ENCODE peak calls at places on chromosomes 4 and X, in six cellular contexts. C, Y, S, W, P and T are unnamed samples.

GRCh38 chr4:186724048-186724860 is 598 bp upstream of the FAT1 start:
- DNase-seq in C (peak), S (no peak), Y (peak), W (no peak), P (peak), T (no peak)

GRCh38 chr4:51943221-51943620 is 76.9 kb downstream of the LRRC66 start:
- DNase-seq in P (no peak), Y (no peak), W (peak), C (peak), S (no peak), T (no peak)

GRCh38 chr4:68591204-68591603 is 15.1 kb upstream of the UGT2B17 start:
- DNase-seq in W (no peak), S (no peak), Y (no peak), C (no peak), P (no peak), T (no peak)

GRCh38 chr4:185859106-185859505 is 47.1 kb upstream of the SORBS2 start:
- DNase-seq in W (no peak), C (peak), S (no peak), P (peak), Y (peak), T (no peak)

GRCh38 chrX:42248226-42248625 is 324.9 kb upstream of the CASK start:
- DNase-seq in C (peak), Y (no peak), S (no peak), P (no peak), W (no peak), T (no peak)

GRCh38 chr4:122783301-122784215 is 43.1 kb upstream of the FGF2 start:
- DNase-seq in C (peak), Y (peak), S (peak), W (peak), P (peak), T (peak)

GRCh38 chr4:77586953-77587383 is 18.7 kb upstream of the CXCL13 start:
- DNase-seq in C (no peak), Y (no peak), P (no peak), S (no peak), W (no peak), T (no peak)

GRCh38 chrX:70089575-70090297 is 27.5 kb downstream of the OTUD6A start:
- DNase-seq in P (peak), Y (no peak), C (no peak), S (no peak), W (no peak), T (no peak)

GRCh38 chr4:127143460-127144190 is 489.1 kb upstream of the INTU start:
- DNase-seq in Y (no peak), W (no peak), S (no peak), C (peak), P (no peak), T (no peak)

GRCh38 chr4:80388284-80388607 is 52.7 kb downstream of the CFAP299 start:
- DNase-seq in S (no peak), W (no peak), P (no peak), Y (no peak), C (no peak), T (no peak)

GRCh38 chr4:17068396-17068795 is 170.0 kb upstream of the LDB2 start:
- DNase-seq in Y (no peak), P (no peak), W (no peak), S (no peak), C (peak), T (no peak)

GRCh38 chrX:43165343-43165920 is 387.5 kb upstream of the PPP1R2C start:
- DNase-seq in S (no peak), W (no peak), C (no peak), Y (no peak), P (no peak), T (no peak)

GRCh38 chr4:128574706-128575105 is 234.8 kb upstream of the JADE1 start:
- DNase-seq in Y (peak), W (no peak), S (peak), P (peak), C (peak), T (no peak)

GRCh38 chr4:108172231-108172779 is 3.6 kb upstream of the LEF1 start:
- DNase-seq in C (no peak), Y (no peak), P (no peak), S (no peak), W (no peak), T (no peak)

GRCh38 chr4:150176559-150176958 is 98.3 kb downstream of the DCLK2 start:
- DNase-seq in Y (no peak), S (no peak), P (no peak), C (peak), W (peak), T (peak)

GRCh38 chr4:132384709-132385108 is 764.4 kb upstream of the PCDH10 start:
- DNase-seq in P (no peak), C (no peak), W (no peak), Y (no peak), S (no peak), T (no peak)

GRCh38 chr4:17380347-17380746 is 131.5 kb downstream of the QDPR start:
- DNase-seq in S (no peak), P (no peak), C (no peak), W (no peak), Y (no peak), T (no peak)

GRCh38 chrX:31604629-31605221 is 532.9 kb upstream of the FTHL17 start:
- DNase-seq in C (no peak), Y (no peak), S (no peak), W (no peak), P (no peak), T (no peak)

GRCh38 chr4:82561745-82562552 is at the start of gene TMEM150C:
- DNase-seq in C (no peak), W (no peak), S (no peak), Y (peak), P (no peak), T (no peak)

GRCh38 chr4:112355662-112356061 is 58.5 kb downstream of the ALPK1 start:
- DNase-seq in S (no peak), W (no peak), P (no peak), Y (no peak), C (no peak), T (no peak)

GRCh38 chrX:8090482-8090881 is 80.6 kb downstream of the VCX2 start:
- DNase-seq in W (no peak), P (no peak), Y (no peak), C (no peak), S (no peak), T (no peak)

GRCh38 chr4:113052379-113052951 is 3.0 kb downstream of the ANK2 start:
- DNase-seq in Y (no peak), C (peak), P (peak), S (no peak), W (peak), T (no peak)

GRCh38 chr4:187141101-187141500 is 417.4 kb upstream of the FAT1 start:
- DNase-seq in W (no peak), P (no peak), Y (no peak), C (no peak), S (no peak), T (no peak)

GRCh38 chrX:357693-358471 is 28.8 kb downstream of the PPP2R3B start:
- DNase-seq in Y (no peak), S (no peak), C (no peak), W (no peak), P (peak), T (no peak)

GRCh38 chr4:52873861-52874343 is 11.8 kb downstream of the RASL11B start:
- DNase-seq in C (no peak), W (no peak), P (no peak), Y (no peak), S (no peak), T (no peak)

GRCh38 chr4:4694812-4695211 is 153.0 kb upstream of the STX18 start:
- DNase-seq in Y (no peak), S (no peak), P (no peak), C (peak), W (no peak), T (no peak)

GRCh38 chr4:124177647-124178425 is 534.7 kb downstream of the ANKRD50 start:
- DNase-seq in P (peak), Y (no peak), S (no peak), C (peak), W (peak), T (peak)

GRCh38 chr4:26782168-26782829 is 78.3 kb upstream of the STIM2 start:
- DNase-seq in S (no peak), C (peak), P (no peak), W (no peak), Y (no peak), T (no peak)

GRCh38 chrX:129622757-129623301 is 31.9 kb downstream of the APLN start:
- DNase-seq in W (no peak), C (no peak), Y (no peak), S (no peak), P (peak), T (no peak)

GRCh38 chr4:137376312-137376711 is 156.0 kb downstream of the PCDH18 start:
- DNase-seq in Y (no peak), S (no peak), C (peak), P (no peak), W (no peak), T (no peak)

GRCh38 chr4:2802618-2803531 is 10.0 kb downstream of the SH3BP2 start:
- DNase-seq in S (no peak), P (no peak), Y (peak), W (no peak), C (no peak), T (no peak)

GRCh38 chrX:53287493-53288138 is 6.2 kb upstream of the IQSEC2 start:
- DNase-seq in Y (peak), S (peak), C (peak), P (peak), W (no peak), T (peak)

GRCh38 chr4:171676555-171677215 is 136.5 kb upstream of the GALNTL6 start:
- DNase-seq in S (no peak), W (no peak), Y (no peak), C (no peak), P (no peak), T (no peak)

GRCh38 chr4:1365271-1366178 is 18.5 kb downstream of the UVSSA start:
- DNase-seq in Y (no peak), W (no peak), P (no peak), C (no peak), S (no peak), T (no peak)

GRCh38 chr4:159516556-159516955 is 413.7 kb downstream of the RAPGEF2 start:
- DNase-seq in Y (no peak), S (no peak), W (peak), P (no peak), C (no peak), T (no peak)

GRCh38 chrX:154717824-154718223 is 33.1 kb downstream of the GAB3 start:
- DNase-seq in S (no peak), W (no peak), Y (no peak), P (peak), C (peak), T (no peak)

GRCh38 chr4:1533501-1534064 is 127.3 kb upstream of the NKX1-1 start:
- DNase-seq in W (no peak), Y (no peak), C (no peak), P (no peak), S (no peak), T (peak)

DNA sequence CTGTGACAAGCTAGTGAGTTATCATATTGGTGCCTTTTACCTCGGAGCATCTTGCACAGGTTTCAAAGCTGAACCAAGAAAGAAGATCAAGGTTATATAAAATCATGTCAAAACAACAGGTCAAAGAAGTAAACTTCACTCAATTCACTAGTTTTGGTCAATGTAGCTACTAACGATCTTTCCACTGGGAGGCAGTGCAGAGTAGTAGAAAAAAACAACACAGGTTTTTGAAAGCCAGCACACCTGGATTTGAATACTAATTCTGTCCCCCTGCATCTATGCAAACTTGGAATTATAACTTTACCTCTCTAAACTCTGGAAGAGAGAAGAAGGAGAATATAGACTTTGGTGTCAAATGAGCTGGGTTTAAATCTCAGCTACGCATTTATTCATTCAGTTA is 266.1 kb downstream of the GRIA3 start:
- DNase-seq in P (no peak), Y (no peak), C (peak), S (no peak), W (no peak), T (no peak)
- TF ChIP-seq CTCF in P (peak), Y (no peak), C (peak), S (no peak), W (peak), T (peak)

GRCh38 chrX:1536712-1537030 is 314 bp downstream of the P2RY8 start:
- DNase-seq in P (no peak), S (no peak), Y (no peak), C (no peak), W (no peak), T (no peak)
- H3K4me3 ChIP-seq in P (no peak), S (peak), Y (no peak), C (no peak), W (no peak), T (no peak)

DNA sequence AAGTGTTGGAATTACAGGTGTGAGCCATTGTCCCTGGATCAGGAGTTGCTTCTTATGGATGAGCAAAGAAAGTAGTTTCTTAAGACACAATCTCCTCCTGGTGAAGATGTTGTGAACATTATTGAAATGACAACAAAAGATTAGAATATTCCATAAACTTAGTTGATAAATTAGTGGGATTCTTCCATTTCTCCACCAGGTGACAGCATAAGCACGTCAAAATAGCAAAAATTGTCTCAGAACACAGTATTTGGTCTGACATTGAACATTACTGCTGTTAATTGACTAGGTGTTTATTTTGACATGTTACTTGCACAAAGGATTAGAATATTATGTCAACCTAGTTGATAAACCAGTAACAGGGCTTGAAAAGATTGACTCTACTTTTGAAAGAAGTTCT is 21.6 kb downstream of the CLDN34 start:
- DNase-seq in W (no peak), S (no peak), C (no peak), P (no peak), Y (no peak), T (no peak)
- TF ChIP-seq CTCF in W (peak), S (peak), C (peak), P (peak), Y (no peak), T (peak)

DNA sequence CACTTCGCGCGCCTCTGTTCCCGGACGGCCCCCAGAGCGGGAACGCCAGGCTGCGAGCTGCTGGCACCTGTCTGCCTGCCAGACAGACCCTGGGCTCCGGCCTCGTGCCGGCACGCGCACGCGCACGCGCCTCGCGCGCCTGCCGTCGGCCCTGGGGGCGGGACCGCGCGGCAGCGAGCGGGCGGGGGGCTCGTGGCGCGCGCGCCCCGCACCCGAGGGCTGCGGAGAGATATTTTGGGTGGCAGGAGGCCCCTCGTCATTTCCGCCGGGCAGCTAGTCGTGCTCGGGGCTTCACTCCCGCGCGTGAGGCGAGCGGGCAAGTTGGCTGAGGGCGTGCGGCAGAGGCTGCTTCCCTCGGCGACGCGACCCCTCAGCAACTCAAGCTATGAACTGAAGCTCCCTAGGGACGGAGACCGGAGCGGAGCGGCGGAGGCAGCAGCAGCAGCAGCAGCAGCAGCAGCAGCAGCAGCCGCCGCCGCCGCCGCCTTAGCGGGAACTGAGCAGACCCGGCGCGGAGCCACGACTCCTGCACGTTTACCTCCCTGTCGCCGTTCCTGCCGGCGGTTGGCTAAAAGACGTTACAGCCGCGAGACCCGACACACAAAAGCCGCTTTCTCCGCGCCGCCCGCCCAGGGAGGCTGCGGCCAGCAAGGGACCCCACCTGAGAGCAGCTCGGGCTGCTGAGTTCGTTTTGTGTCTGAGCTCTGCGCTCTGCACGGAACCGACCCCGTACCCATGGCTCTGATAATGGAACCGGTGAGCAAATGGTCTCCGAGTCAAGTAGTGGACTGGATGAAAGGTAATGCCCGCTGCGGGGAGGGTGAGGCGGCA is at the start of gene CNKSR2:
- DNase-seq in P (peak), W (no peak), S (peak), C (peak), Y (peak), T (no peak)
- H3K4me3 ChIP-seq in P (peak), W (peak), S (peak), C (peak), Y (peak), T (peak)

GRCh38 chr4:166174717-166175510 is 301.9 kb downstream of the TLL1 start:
- DNase-seq in S (no peak), W (no peak), Y (no peak), C (peak), P (peak), T (no peak)

GRCh38 chr4:166172619-166173018 is 299.6 kb downstream of the TLL1 start:
- DNase-seq in P (no peak), S (no peak), C (no peak), Y (no peak), W (no peak), T (no peak)

GRCh38 chr4:166165829-166166420 is 292.9 kb downstream of the TLL1 start:
- DNase-seq in W (peak), Y (no peak), C (peak), S (no peak), P (peak), T (peak)

GRCh38 chr4:166169111-166169510 is 296.1 kb downstream of the TLL1 start:
- DNase-seq in C (peak), S (no peak), W (no peak), Y (no peak), P (peak), T (no peak)
- TF ChIP-seq CTCF in C (peak), S (no peak), W (peak), Y (no peak), P (peak), T (peak)

GRCh38 chr4:105838082-105838481 is 57.2 kb upstream of the NPNT start:
- DNase-seq in C (no peak), W (no peak), P (no peak), S (no peak), Y (no peak), T (no peak)

GRCh38 chr4:105840426-105841174 is 54.7 kb upstream of the NPNT start:
- DNase-seq in C (no peak), Y (no peak), P (no peak), W (no peak), S (no peak), T (no peak)

GRCh38 chr4:105845559-105845958 is 49.7 kb upstream of the NPNT start:
- DNase-seq in Y (no peak), P (no peak), W (no peak), S (no peak), C (no peak), T (no peak)

GRCh38 chr4:105843941-105844340 is 51.3 kb upstream of the NPNT start:
- DNase-seq in Y (no peak), W (no peak), S (no peak), P (no peak), C (no peak), T (no peak)
- H3K4me3 ChIP-seq in Y (no peak), W (no peak), S (no peak), P (no peak), C (no peak), T (no peak)

GRCh38 chrX:88612870-88613329 is 134.1 kb upstream of the CPXCR1 start:
- DNase-seq in W (no peak), Y (no peak), C (no peak), S (no peak), P (no peak), T (no peak)

DNA sequence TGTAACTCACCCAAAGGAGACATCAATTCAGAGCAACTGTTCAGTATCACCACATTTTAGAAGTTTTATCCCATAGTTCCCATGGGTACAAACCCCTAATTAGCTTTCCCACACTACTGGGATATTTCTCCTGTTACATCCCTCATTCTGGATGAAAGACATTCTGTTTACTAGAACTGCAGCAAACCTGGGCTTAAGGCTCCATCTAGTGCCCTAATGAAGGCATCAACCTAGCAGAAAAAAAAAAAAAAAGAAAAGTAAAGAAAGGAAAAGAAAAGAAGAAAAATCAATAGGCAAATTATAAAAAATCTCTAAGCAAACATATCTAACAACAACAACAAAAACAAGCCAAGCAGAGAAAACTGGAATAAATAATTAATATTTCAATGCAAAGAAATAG is 133.7 kb upstream of the CPXCR1 start:
- DNase-seq in C (peak), S (no peak), W (no peak), P (peak), Y (no peak), T (no peak)
- TF ChIP-seq CTCF in C (no peak), S (peak), W (peak), P (peak), Y (no peak), T (no peak)

DNA sequence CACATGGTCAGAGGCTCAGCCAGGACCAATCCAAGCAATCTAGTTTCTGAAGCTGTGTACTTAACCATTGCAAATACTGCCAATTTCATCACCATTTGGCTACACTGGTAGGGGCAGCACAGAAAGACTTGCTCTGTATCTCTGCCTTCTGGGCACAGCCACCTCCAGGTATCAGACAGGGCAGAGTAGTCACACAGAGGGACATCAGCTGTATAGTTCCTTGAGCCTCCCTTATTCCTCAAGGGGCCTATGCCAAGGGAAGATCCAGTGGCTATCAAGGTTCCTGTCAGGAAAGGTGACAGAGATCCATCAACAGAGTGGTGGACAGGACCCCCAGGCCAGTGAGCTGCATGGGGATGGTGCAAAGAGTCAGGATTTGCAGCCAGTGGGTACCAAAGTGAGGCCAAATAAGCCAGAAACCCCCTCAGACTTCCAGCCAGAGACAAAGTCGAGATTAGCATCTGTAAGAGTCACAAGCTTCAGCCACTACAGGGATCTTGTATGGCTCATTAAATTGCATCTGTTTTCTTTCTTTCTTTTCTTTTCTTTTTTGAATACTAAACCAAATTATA is 381.6 kb upstream of the CPEB2 start:
- DNase-seq in P (no peak), S (no peak), W (no peak), C (no peak), Y (no peak), T (no peak)
- H3K4me3 ChIP-seq in P (no peak), S (no peak), W (no peak), C (no peak), Y (no peak), T (no peak)